ENCODE peak calls at places on chromosomes 6 and 20, in eight cellular contexts. M, X, N, Z, U, C, S and L are unnamed samples.

GRCh38 chr6:149925253-149925973 is 2.5 kb upstream of the RAET1G start:
- DNase-seq in M (peak), X (no peak), N (peak), Z (no peak), U (no peak), C (no peak), S (peak), L (no peak)

GRCh38 chr20:21155268-21155667 is 29.4 kb downstream of the KIZ start:
- DNase-seq in M (no peak), X (no peak), N (no peak), Z (no peak), U (no peak), C (no peak), S (no peak), L (no peak)

GRCh38 chr6:87473419-87473903 is 687 bp downstream of the SLC35A1 start:
- DNase-seq in M (peak), X (peak), N (no peak), Z (peak), U (peak), C (no peak), S (no peak), L (peak)

GRCh38 chr20:47480705-47481104 is 21.0 kb upstream of the NCOA3 start:
- DNase-seq in M (no peak), X (no peak), N (no peak), Z (no peak), U (no peak), C (no peak), S (no peak), L (no peak)

GRCh38 chr20:57670288-57671071 is 39.3 kb downstream of the PMEPA1 start:
- DNase-seq in M (no peak), X (no peak), N (no peak), Z (no peak), U (no peak), C (no peak), S (no peak), L (no peak)

GRCh38 chr6:168089186-168090063 is 10.4 kb upstream of the FRMD1 start:
- DNase-seq in M (no peak), X (no peak), N (no peak), Z (no peak), U (no peak), C (no peak), S (no peak), L (no peak)

GRCh38 chr6:19723533-19723932 is 113.6 kb upstream of the ID4 start:
- DNase-seq in M (peak), X (peak), N (no peak), Z (no peak), U (no peak), C (no peak), S (no peak), L (no peak)

GRCh38 chr20:31860431-31861345 is 9.6 kb downstream of the DUSP15 start:
- DNase-seq in M (peak), X (peak), N (no peak), Z (no peak), U (no peak), C (peak), S (peak), L (no peak)

GRCh38 chr6:130632288-130632687 is 194.9 kb upstream of the SMLR1 start:
- DNase-seq in M (no peak), X (no peak), N (no peak), Z (no peak), U (no peak), C (no peak), S (peak), L (no peak)

GRCh38 chr6:17156112-17156921 is 54.5 kb downstream of the STMND1 start:
- DNase-seq in M (peak), X (peak), N (peak), Z (peak), U (peak), C (peak), S (peak), L (peak)

GRCh38 chr20:4610871-4611270 is 110.8 kb upstream of the PRND start:
- DNase-seq in M (no peak), X (no peak), N (no peak), Z (no peak), U (no peak), C (no peak), S (no peak), L (no peak)

GRCh38 chr6:150704447-150705192 is 104.9 kb downstream of the PLEKHG1 start:
- DNase-seq in M (no peak), X (no peak), N (no peak), Z (no peak), U (no peak), C (no peak), S (no peak), L (no peak)

GRCh38 chr6:52522151-52522626 is 54.7 kb downstream of the TRAM2 start:
- DNase-seq in M (peak), X (peak), N (no peak), Z (no peak), U (no peak), C (no peak), S (no peak), L (no peak)

GRCh38 chr6:115058414-115059211 is 715.8 kb upstream of the HS3ST5 start:
- DNase-seq in M (no peak), X (no peak), N (no peak), Z (no peak), U (no peak), C (no peak), S (no peak), L (no peak)

GRCh38 chr6:139990865-139991264 is 616.4 kb upstream of the CITED2 start:
- DNase-seq in M (no peak), X (no peak), N (no peak), Z (no peak), U (no peak), C (no peak), S (no peak), L (no peak)

GRCh38 chr6:73604461-73604860 is 49.3 kb downstream of the SLC17A5 start:
- DNase-seq in M (no peak), X (no peak), N (no peak), Z (no peak), U (no peak), C (no peak), S (no peak), L (no peak)